ENCODE peak calls at places on chromosomes 2 and 18, in eight cellular contexts. Q is SK-N-SH, X is neural progenitor cell, T is MM.1S, F is hepatocyte, N is GM23248, H is PC-3, W is HCT116. O is an unnamed sample.
A peak's percentile ranks its signal among the peaks of the same experiment; 100 is the strongest.

GRCh38 chr2:20611077-20611843 is 39.6 kb downstream of the HS1BP3 start:
- DNase-seq in H (no peak), N (no peak), X (no peak), F (peak; percentile 69), T (no peak), Q (no peak), W (no peak), O (no peak)

GRCh38 chr2:197248623-197249022 is 62.0 kb downstream of the ANKRD44 start:
- DNase-seq in H (no peak), F (no peak), X (no peak), W (no peak), Q (no peak), T (no peak), N (no peak), O (no peak)

GRCh38 chr2:217383620-217384019 is 523.8 kb upstream of the TNP1 start:
- DNase-seq in N (no peak), Q (no peak), X (no peak), H (no peak), T (no peak), F (no peak), W (no peak), O (no peak)

GRCh38 chr18:58303363-58303762 is 259.3 kb downstream of the NEDD4L start:
- DNase-seq in W (no peak), H (no peak), Q (no peak), T (no peak), X (no peak), N (no peak), F (no peak), O (no peak)

GRCh38 chr2:192655916-192656315 is 461.2 kb upstream of the TMEFF2 start:
- DNase-seq in N (no peak), H (no peak), Q (no peak), X (no peak), F (no peak), T (no peak), W (no peak), O (no peak)

GRCh38 chr2:112493858-112494648 is 12.1 kb downstream of the TTL start:
- DNase-seq in H (peak; percentile 86), N (peak; percentile 92), F (peak; percentile 66), T (no peak), W (no peak), X (no peak), Q (no peak), O (no peak)

GRCh38 chr2:143553261-143553660 is 424.0 kb downstream of the ARHGAP15 start:
- DNase-seq in N (no peak), Q (no peak), W (no peak), X (no peak), T (no peak), F (no peak), H (no peak), O (no peak)

GRCh38 chr2:20135631-20136050 is 84.2 kb upstream of the LAPTM4A start:
- DNase-seq in X (peak; percentile 88), W (peak; percentile 43), T (peak; percentile 89), N (peak; percentile 82), Q (peak; percentile 89), F (peak; percentile 84), H (peak; percentile 62), O (peak; percentile 55)

GRCh38 chr2:165536861-165537499 is 67.5 kb downstream of the CSRNP3 start:
- DNase-seq in Q (peak; percentile 11), F (no peak), X (no peak), W (no peak), H (no peak), N (no peak), T (no peak), O (no peak)

GRCh38 chr18:63505566-63506335 is 29.0 kb downstream of the SERPINB5 start:
- DNase-seq in W (peak; percentile 19), N (peak; percentile 53), X (peak; percentile 61), Q (peak; percentile 16), F (peak; percentile 37), H (peak; percentile 75), T (peak; percentile 30), O (peak; percentile 15)

GRCh38 chr2:26913599-26914285 is 56.7 kb upstream of the MAPRE3 start:
- DNase-seq in X (peak; percentile 18), Q (no peak), T (no peak), H (no peak), N (peak; percentile 65), F (peak; percentile 26), W (no peak), O (no peak)

GRCh38 chr2:142179686-142180085 is 48.9 kb upstream of the LRP1B start:
- DNase-seq in Q (no peak), T (no peak), F (no peak), W (no peak), H (no peak), X (no peak), N (peak; percentile 3), O (no peak)

GRCh38 chr2:201931955-201932354 is 101.7 kb upstream of the FZD7 start:
- DNase-seq in F (no peak), Q (no peak), N (peak; percentile 94), T (no peak), W (no peak), X (no peak), H (no peak), O (no peak)

GRCh38 chr2:68653538-68653982 is 10.2 kb downstream of the PROKR1 start:
- DNase-seq in H (peak; percentile 76), W (no peak), N (no peak), X (no peak), T (no peak), Q (no peak), F (peak; percentile 17), O (no peak)

GRCh38 chr2:107362973-107363372 is 463.7 kb upstream of the RGPD4 start:
- DNase-seq in F (no peak), H (no peak), N (no peak), X (no peak), Q (no peak), W (no peak), T (no peak), O (no peak)

GRCh38 chr2:174121612-174122011 is 126.7 kb downstream of the OLA1 start:
- DNase-seq in T (no peak), X (no peak), F (no peak), W (peak; percentile 88), Q (no peak), N (no peak), H (peak; percentile 48), O (no peak)

GRCh38 chr18:23283933-23284430 is 148.7 kb downstream of the CABLES1 start:
- DNase-seq in T (no peak), Q (no peak), N (peak; percentile 67), H (peak; percentile 92), F (no peak), X (no peak), W (peak; percentile 65), O (no peak)

GRCh38 chr2:85275984-85276540 is 51.7 kb downstream of the TGOLN2 start:
- DNase-seq in N (peak; percentile 63), T (no peak), W (no peak), H (no peak), F (no peak), Q (no peak), X (no peak), O (no peak)

GRCh38 chr2:226466124-226466523 is 333.5 kb downstream of the IRS1 start:
- DNase-seq in F (no peak), N (no peak), X (no peak), W (no peak), H (no peak), Q (no peak), T (no peak), O (no peak)

GRCh38 chr18:36314098-36314497 is 16.6 kb downstream of the FHOD3 start:
- DNase-seq in F (no peak), T (no peak), H (no peak), Q (no peak), X (no peak), W (no peak), N (peak; percentile 88), O (no peak)

GRCh38 chr2:8202139-8202538 is 479.7 kb upstream of the ID2 start:
- DNase-seq in X (no peak), T (no peak), F (no peak), W (no peak), H (peak; percentile 68), Q (no peak), N (no peak), O (peak; percentile 50)
- TF ChIP-seq EZH2phosphoT487 in X (no peak), T (no peak), F (no peak), W (no peak), H (no peak), Q (no peak), N (no peak), O (no peak)

DNA sequence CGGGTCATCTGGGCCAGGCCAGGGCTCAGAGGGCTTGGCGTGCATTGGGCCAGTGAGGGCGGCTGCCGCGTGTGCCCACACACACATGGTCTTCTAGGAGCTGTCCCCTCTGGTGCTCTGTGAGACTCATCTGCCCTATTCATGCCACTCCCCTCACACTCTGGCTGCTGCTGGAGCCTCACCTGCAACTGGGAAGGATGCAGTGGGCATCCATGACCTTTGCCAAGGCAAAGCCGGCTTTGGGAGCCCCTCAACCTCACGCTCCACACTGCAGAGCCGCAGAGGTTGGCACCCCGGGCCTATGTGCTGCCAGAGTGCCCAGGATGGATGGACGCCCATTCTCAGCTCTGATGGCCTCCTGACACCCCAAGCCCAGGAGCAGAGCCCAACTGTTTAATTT is 330.2 kb upstream of the SALL3 start:
- DNase-seq in Q (no peak), W (no peak), N (no peak), X (no peak), F (no peak), H (no peak), T (no peak), O (no peak)
- H3K9me3 ChIP-seq in Q (no peaks in the 10 kb centered on the region), W (no peaks in the 10 kb centered on the region), N (no peaks in the 10 kb centered on the region), X (peaks cover 8% of the 10 kb centered on the region), F (no peaks in the 10 kb centered on the region), H (peaks cover 4% of the 10 kb centered on the region), T (no peaks in the 10 kb centered on the region), O (no peaks in the 10 kb centered on the region)

DNA sequence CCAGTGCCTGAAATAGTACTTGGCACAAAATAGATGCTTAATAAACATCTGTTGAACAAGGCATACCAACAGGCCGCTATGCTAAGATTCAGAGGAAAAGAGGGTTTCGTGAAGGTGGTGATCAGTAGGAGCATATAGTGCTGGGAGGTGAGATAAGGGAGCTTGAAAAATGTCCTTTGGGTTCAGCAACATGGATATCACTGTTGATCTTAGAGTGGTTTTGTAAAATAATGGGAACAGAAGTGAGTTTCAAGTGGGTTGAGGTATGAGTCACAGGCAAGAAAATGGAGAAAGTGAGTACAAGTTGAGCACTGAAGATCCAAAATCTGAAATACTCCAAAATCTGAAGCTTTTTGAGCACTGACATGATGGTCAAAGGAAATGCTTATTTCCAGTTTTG is 4.4 kb downstream of the CENPO start:
- DNase-seq in W (no peak), X (no peak), T (no peak), H (no peak), N (no peak), Q (no peak), F (no peak), O (no peak)
- TF ChIP-seq EZH2phosphoT487 in W (no peak), X (no peak), T (no peak), H (no peak), N (no peak), Q (no peak), F (no peak), O (no peak)

DNA sequence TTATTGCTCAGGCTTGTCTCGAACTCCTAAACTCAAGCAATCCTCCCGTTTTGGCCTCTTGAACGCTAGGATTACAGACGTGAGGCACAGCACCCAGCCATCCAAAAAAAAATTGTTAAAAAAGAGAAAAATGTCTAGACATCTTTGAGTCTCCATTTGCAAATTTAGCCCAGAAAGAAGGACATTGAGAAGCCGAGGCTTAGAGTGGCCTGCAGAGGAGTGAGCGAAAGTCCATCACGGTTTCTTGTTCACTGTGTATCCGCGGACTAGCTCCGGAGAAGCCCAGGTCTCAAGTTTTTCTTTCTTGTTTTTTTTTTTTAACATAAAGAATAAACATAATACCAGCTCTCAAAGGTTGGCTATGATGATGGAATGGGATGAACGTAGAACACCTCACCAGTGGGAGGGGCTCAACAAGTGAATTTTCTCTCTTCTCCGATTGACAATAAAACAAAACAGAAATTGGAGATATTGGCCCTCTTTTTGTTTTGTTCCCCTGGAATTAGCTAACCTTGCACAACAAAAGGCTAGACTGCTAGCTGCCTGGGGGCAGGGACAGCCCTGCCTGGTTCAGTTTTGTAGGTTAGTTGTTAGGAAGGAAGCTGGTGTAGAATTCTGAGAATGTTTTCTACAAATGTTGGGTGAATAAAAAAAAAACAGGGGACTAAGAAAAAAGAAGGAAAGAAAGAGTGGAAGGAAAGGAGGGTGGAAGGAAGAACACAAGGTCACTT is 163.4 kb downstream of the MYCN start:
- DNase-seq in Q (no peak), X (no peak), N (no peak), F (no peak), W (no peak), H (no peak), T (no peak), O (no peak)
- H3K9me3 ChIP-seq in Q (no peaks in the 10 kb centered on the region), X (peaks cover 5% of the 10 kb centered on the region), N (no peaks in the 10 kb centered on the region), F (no peaks in the 10 kb centered on the region), W (no peaks in the 10 kb centered on the region), H (no peaks in the 10 kb centered on the region), T (no peaks in the 10 kb centered on the region), O (no peaks in the 10 kb centered on the region)